ENCODE peak calls at places on chromosomes 11 and 22, in ten cellular contexts. H is lung, X is mucosa of descending colon, N is transverse colon, E is hepatocyte, L is lower lobe of right lung, V is cardiac fibroblast, R is GM12865, Z is ovary, Q is astrocyte of the spinal cord. J is an unnamed sample.

GRCh38 chr11:79086056-79086455 is 354.8 kb downstream of the TENM4 start:
- DNase-seq in E (no peak), R (no peak), Z (no peak), V (no peak), N (no peak), Q (no peak), H (no peak), X (no peak), L (no peak), J (no peak)

GRCh38 chr11:125923012-125923579 is 18.8 kb downstream of the DDX25 start:
- DNase-seq in L (no peak), N (peak), H (peak), X (peak), E (peak), Z (peak), R (peak), Q (peak), V (peak), J (peak)

GRCh38 chr22:45319319-45319675 is 9.6 kb downstream of the FAM118A start:
- DNase-seq in N (no peak), H (no peak), V (peak), Q (peak), Z (peak), L (no peak), E (peak), X (no peak), R (no peak), J (no peak)

GRCh38 chr11:118641463-118642019 is 34.1 kb downstream of the PHLDB1 start:
- DNase-seq in V (no peak), X (peak), E (peak), Z (no peak), Q (no peak), R (peak), H (no peak), L (no peak), N (peak), J (no peak)

GRCh38 chr11:74288161-74288560 is 23.3 kb downstream of the P4HA3 start:
- DNase-seq in Z (no peak), E (peak), L (no peak), R (no peak), N (no peak), X (no peak), V (peak), Q (peak), H (no peak), J (no peak)

GRCh38 chr11:27723685-27724084 is 23.4 kb upstream of the BDNF start:
- DNase-seq in V (no peak), H (no peak), L (no peak), R (no peak), X (no peak), E (no peak), Q (no peak), Z (no peak), N (no peak), J (no peak)

GRCh38 chr11:119445850-119446249 is 22.9 kb upstream of the THY1 start:
- DNase-seq in V (peak), H (no peak), R (no peak), Z (no peak), L (no peak), X (no peak), Q (no peak), N (no peak), E (peak), J (no peak)

GRCh38 chr11:68542617-68543016 is 82.1 kb downstream of the PPP6R3 start:
- DNase-seq in V (peak), Q (peak), R (no peak), E (peak), N (no peak), X (no peak), H (no peak), L (no peak), Z (peak), J (no peak)

GRCh38 chr11:126925321-126926093 is 75.1 kb downstream of the KIRREL3 start:
- DNase-seq in X (no peak), H (no peak), Q (no peak), E (no peak), R (no peak), N (no peak), L (no peak), V (no peak), Z (no peak), J (no peak)

GRCh38 chr22:25051983-25052710 is 99.6 kb downstream of the KIAA1671 start:
- DNase-seq in V (no peak), Q (no peak), L (no peak), Z (no peak), R (no peak), N (peak), H (no peak), E (peak), X (peak), J (no peak)

GRCh38 chr22:36911887-36912661 is 1.4 kb upstream of the CSF2RB start:
- DNase-seq in H (no peak), Z (no peak), R (no peak), X (no peak), L (no peak), Q (no peak), E (no peak), V (peak), N (no peak), J (no peak)

GRCh38 chr11:63671322-63672155 is at the start of gene ATL3:
- DNase-seq in Z (peak), Q (peak), R (peak), E (peak), N (peak), X (peak), V (peak), L (peak), H (peak), J (peak)

GRCh38 chr22:19497245-19497644 is 17.5 kb downstream of the CDC45 start:
- DNase-seq in R (no peak), L (no peak), Q (peak), X (no peak), N (no peak), Z (no peak), E (no peak), V (peak), H (no peak), J (no peak)

GRCh38 chr22:19494676-19495173 is 15.0 kb downstream of the CDC45 start:
- DNase-seq in L (no peak), X (no peak), Z (no peak), R (no peak), E (no peak), H (no peak), Q (no peak), V (no peak), N (no peak), J (no peak)

GRCh38 chr22:19496324-19496630 is 16.6 kb downstream of the CDC45 start:
- DNase-seq in Z (no peak), H (no peak), L (no peak), X (no peak), Q (no peak), R (no peak), E (no peak), V (no peak), N (no peak), J (no peak)

GRCh38 chr22:19494001-19494560 is 14.4 kb downstream of the CDC45 start:
- DNase-seq in N (no peak), X (no peak), V (no peak), Q (no peak), Z (no peak), R (no peak), H (no peak), E (no peak), L (no peak), J (no peak)

DNA sequence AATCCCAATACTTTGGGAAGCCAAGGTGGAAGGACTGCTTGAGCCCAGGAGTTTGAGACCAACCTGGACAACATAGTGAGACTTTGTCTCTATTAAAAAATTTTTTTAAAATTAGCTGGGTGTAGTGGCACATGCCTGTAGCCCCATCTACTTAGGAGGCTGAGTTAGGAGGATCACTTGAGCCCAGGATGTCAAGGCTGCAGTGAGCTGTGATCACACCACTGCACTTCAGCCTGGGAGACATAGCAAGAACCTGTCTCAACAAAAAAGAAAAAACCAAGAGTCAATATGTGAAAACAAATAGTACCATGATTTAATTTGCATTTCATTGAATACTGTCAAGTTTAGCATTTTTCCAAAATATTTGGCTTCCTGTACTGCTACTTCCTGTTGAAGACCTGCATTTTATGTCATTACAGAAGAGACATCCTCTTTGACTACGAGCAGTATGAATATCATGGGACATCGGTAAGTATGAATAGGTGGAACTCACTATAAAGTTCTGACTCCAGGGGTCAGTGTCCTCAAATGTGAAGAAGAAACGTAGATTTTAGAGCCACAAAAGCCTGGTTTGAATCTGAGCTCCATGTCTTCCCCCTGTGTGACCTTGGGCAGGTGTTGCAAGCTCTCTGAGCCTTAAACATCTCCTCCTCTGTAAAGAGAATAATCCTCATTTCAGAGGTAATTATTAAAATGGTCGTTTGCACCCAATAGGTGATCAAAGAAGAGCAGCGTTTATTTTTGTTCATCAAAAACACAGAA is 16.0 kb downstream of the CDC45 start:
- DNase-seq in Z (no peak), L (no peak), N (no peak), X (no peak), V (peak), R (no peak), Q (no peak), E (no peak), H (no peak), J (no peak)
- TF ChIP-seq CTCF in Z (no peak), L (peak), N (no peak), X (no peak), V (peak), R (no peak), Q (no peak), E (peak), H (peak), J (no peak)

GRCh38 chr11:116449522-116449921 is 323.3 kb downstream of the BUD13 start:
- DNase-seq in L (no peak), X (no peak), V (no peak), Q (no peak), R (no peak), E (no peak), Z (no peak), N (no peak), H (no peak), J (no peak)
- TF ChIP-seq CTCF in L (no peak), X (no peak), V (no peak), Q (no peak), R (no peak), E (no peak), Z (no peak), N (no peak), H (no peak), J (no peak)

GRCh38 chr11:6055569-6055968 is 25.0 kb upstream of the OR56A1 start:
- DNase-seq in X (no peak), H (no peak), Q (no peak), V (no peak), N (no peak), L (no peak), R (no peak), E (no peak), Z (no peak), J (no peak)
- TF ChIP-seq CTCF in X (no peak), H (no peak), Q (no peak), V (no peak), N (no peak), L (no peak), R (no peak), E (no peak), Z (no peak), J (no peak)

DNA sequence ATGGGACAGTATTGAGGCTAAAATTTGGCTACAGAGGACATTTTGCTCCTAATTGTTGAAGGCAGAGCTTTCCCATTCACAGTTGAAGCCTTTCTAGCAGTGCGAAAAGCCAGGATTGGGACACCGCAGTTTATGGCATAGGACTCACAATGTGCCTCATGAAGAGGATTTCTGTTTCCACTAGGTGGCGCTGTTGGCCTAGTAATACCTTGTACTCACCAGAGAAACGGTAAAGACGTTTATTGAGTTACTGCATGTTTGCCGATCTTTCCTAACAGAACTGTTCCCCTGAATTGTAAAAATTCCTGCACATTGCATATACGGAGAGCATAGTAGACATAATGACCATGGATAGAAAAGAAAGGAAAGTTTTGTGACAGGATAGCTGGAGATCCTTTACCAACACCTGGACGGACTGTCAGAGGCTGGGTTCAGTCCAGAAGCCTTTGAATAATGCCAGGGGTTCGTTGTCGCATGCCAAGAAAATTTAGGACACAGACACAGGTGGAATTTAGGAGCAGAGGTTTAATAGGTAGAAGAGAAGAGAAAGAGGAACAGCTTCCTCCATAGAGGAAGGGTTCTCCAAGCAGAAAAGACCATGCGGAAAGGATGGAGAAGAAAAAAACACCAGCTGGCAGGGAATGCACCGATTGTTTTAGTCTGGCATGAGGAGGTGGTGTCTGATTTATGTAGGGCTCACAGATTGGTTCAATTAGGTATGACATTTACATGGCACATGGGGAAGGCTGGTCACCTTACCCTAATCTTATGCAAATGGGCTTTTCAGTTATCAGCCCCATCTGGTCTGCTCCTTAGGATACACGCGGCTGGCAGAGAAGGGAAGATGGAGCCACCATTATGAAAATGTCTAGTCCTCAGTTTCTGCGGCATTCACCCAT is 10.8 kb upstream of the OR51D1 start:
- DNase-seq in E (peak), L (no peak), Z (peak), V (peak), N (peak), R (peak), Q (peak), H (peak), X (no peak), J (peak)
- TF ChIP-seq CTCF in E (peak), L (peak), Z (peak), V (peak), N (peak), R (peak), Q (peak), H (no peak), X (no peak), J (peak)

DNA sequence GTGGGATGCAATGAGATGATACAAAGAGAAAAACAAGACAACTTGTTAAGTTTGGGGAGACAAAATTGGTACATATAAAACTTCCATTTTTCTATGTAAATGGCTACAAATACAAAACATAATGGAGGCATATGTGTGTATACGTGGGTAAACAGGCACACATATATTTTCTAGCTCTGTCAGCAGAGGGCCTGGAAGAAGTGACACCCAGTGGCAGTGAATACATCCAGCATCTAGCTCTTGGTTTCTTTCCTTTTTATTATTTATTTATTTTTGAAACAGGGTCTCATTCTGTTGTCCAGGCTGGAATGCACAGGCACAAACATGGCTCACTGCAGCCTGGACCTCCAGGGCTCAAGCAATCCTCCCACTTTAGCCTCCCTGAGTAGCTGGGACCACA is 5.0 kb upstream of the RASL10A start:
- DNase-seq in H (no peak), R (no peak), N (no peak), L (no peak), Z (no peak), Q (no peak), E (no peak), V (no peak), X (no peak), J (no peak)
- TF ChIP-seq CTCF in H (no peak), R (no peak), N (no peak), L (no peak), Z (no peak), Q (peak), E (no peak), V (peak), X (no peak), J (no peak)

DNA sequence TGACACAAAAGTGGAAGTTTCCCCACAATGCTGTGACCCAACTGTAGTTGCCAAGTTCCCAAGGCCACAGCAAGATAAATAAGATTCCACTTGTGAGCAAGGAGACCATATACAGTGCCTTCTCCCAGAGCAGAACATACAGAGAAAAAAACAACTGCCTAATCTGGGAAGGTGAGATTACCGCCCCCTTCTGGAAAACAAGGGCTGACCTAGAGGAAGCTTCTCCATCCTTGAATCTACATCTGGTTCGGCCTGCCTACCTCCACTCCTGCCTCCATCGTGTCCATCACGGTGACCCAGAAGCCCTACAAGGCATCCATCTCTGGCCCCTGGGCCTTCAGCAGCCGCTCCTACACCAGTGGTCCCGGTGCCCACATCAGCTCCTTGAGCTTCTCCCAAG is 6.1 kb upstream of the RNASEH2C start:
- DNase-seq in L (no peak), V (no peak), E (no peak), X (no peak), Z (no peak), R (no peak), N (no peak), Q (no peak), H (no peak), J (no peak)
- TF ChIP-seq CTCF in L (no peak), V (no peak), E (no peak), X (no peak), Z (no peak), R (peak), N (no peak), Q (no peak), H (no peak), J (no peak)

GRCh38 chr11:11620966-11621880 is 582 bp downstream of the GALNT18 start:
- DNase-seq in R (peak), X (peak), N (peak), E (peak), H (peak), L (peak), Z (peak), V (peak), Q (peak), J (peak)
- TF ChIP-seq CTCF in R (no peak), X (no peak), N (no peak), E (no peak), H (no peak), L (no peak), Z (peak), V (no peak), Q (peak), J (no peak)

DNA sequence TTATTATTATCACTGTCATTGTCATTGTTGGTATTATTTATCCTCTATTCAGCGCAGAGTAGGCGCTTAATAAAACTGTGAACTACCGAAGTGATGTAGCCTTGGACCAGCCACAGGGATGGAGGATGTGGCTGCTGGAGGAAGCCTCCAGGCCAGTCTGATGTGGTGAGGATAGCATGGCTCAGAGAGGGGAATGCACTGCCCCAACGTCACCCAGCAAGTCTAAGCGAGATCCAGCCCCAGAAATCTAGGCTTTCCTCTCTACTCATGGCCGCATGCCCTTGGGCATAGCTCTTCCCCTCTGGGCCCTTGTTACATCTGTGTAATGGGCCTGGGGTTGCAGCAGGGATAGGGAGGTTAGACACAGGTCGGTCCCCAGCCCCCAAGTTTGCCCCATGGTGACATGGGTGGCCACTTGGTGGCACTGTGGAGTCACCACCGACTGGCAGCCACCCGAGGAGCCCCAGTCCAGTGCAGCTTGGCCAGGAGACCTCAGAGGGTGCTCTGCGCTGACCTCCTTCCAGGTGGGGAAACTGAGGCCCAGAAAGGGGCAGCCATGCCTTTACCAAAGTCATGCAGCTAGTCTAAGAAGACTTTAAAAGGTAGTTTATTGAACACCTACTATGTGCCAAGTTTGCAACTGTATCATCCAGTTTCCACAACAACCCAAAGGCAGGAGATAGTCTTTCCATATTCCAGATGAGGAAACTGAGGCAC is 395.7 kb downstream of the MN1 start:
- DNase-seq in X (peak), Z (no peak), R (peak), L (peak), E (peak), V (peak), Q (peak), H (peak), N (peak), J (peak)
- TF ChIP-seq CTCF in X (peak), Z (peak), R (peak), L (peak), E (peak), V (peak), Q (peak), H (peak), N (peak), J (peak)

GRCh38 chr11:70378506-70379134 is 19.7 kb upstream of the CTTN start:
- DNase-seq in N (no peak), Q (no peak), Z (no peak), L (no peak), H (no peak), R (peak), V (no peak), E (no peak), X (no peak), J (no peak)
- TF ChIP-seq CTCF in N (no peak), Q (no peak), Z (no peak), L (no peak), H (no peak), R (peak), V (no peak), E (no peak), X (no peak), J (no peak)